ENCODE peak calls at places on chromosomes 12 and 14, in six cellular contexts. One of them, this sample, is unnamed.
A peak's percentile ranks its signal among the peaks of the same experiment; 100 is the strongest.

GRCh38 chr14:35573911-35574310 is 39.9 kb downstream of the INSM2 start:
- DNase-seq in ovary: no peak
- DNase-seq in heart left ventricle: no peak
- DNase-seq in IMR-90: no peak
- DNase-seq in stomach: no peak
- DNase-seq in spleen: no peak
- DNase-seq in this sample: no peak

GRCh38 chr12:38921025-38921677 is 15.8 kb upstream of the CPNE8 start:
- DNase-seq in ovary: no peak
- DNase-seq in stomach: peak; percentile 50
- DNase-seq in heart left ventricle: peak; percentile 49
- DNase-seq in IMR-90: no peak
- DNase-seq in spleen: no peak
- DNase-seq in this sample: peak; percentile 68

GRCh38 chr14:89856871-89857345 is 97.6 kb downstream of the EFCAB11 start:
- DNase-seq in heart left ventricle: no peak
- DNase-seq in IMR-90: peak; percentile 51
- DNase-seq in ovary: no peak
- DNase-seq in stomach: peak; percentile 28
- DNase-seq in spleen: no peak
- DNase-seq in this sample: no peak

GRCh38 chr12:96474206-96474605 is 15.2 kb upstream of the CFAP54 start:
- DNase-seq in spleen: no peak
- DNase-seq in ovary: no peak
- DNase-seq in stomach: no peak
- DNase-seq in IMR-90: no peak
- DNase-seq in heart left ventricle: no peak
- DNase-seq in this sample: no peak

GRCh38 chr14:33352821-33353220 is 414.1 kb downstream of the NPAS3 start:
- DNase-seq in spleen: no peak
- DNase-seq in heart left ventricle: no peak
- DNase-seq in IMR-90: no peak
- DNase-seq in stomach: no peak
- DNase-seq in ovary: no peak
- DNase-seq in this sample: no peak

GRCh38 chr12:111975161-111975931 is 37.6 kb downstream of the TMEM116 start:
- DNase-seq in spleen: no peak
- DNase-seq in IMR-90: peak; percentile 55
- DNase-seq in stomach: no peak
- DNase-seq in ovary: no peak
- DNase-seq in heart left ventricle: no peak
- DNase-seq in this sample: no peak

GRCh38 chr12:108577458-108577857 is 15.1 kb downstream of the ISCU start:
- DNase-seq in ovary: no peak
- DNase-seq in heart left ventricle: no peak
- DNase-seq in IMR-90: no peak
- DNase-seq in stomach: no peak
- DNase-seq in spleen: no peak
- DNase-seq in this sample: no peak

GRCh38 chr12:88122666-88123065 is 19.2 kb downstream of the CEP290 start:
- DNase-seq in IMR-90: no peak
- DNase-seq in ovary: no peak
- DNase-seq in spleen: no peak
- DNase-seq in stomach: no peak
- DNase-seq in heart left ventricle: no peak
- DNase-seq in this sample: no peak

GRCh38 chr12:13099066-13099909 is 4.2 kb downstream of the GSG1 start:
- DNase-seq in stomach: no peak
- DNase-seq in ovary: no peak
- DNase-seq in heart left ventricle: peak; percentile 38
- DNase-seq in spleen: no peak
- DNase-seq in IMR-90: no peak
- DNase-seq in this sample: peak; percentile 35

GRCh38 chr12:28415755-28416154 is 225.5 kb downstream of the CCDC91 start:
- DNase-seq in IMR-90: peak; percentile 85
- DNase-seq in heart left ventricle: no peak
- DNase-seq in spleen: no peak
- DNase-seq in ovary: no peak
- DNase-seq in stomach: no peak
- DNase-seq in this sample: no peak

GRCh38 chr14:92844220-92844619 is 50.1 kb downstream of the GOLGA5 start:
- DNase-seq in IMR-90: no peak
- DNase-seq in stomach: no peak
- DNase-seq in spleen: no peak
- DNase-seq in heart left ventricle: no peak
- DNase-seq in ovary: no peak
- DNase-seq in this sample: no peak

GRCh38 chr12:92938018-92938417 is 8.9 kb upstream of the EEA1 start:
- DNase-seq in spleen: no peak
- DNase-seq in ovary: no peak
- DNase-seq in IMR-90: no peak
- DNase-seq in stomach: no peak
- DNase-seq in heart left ventricle: no peak
- DNase-seq in this sample: no peak

GRCh38 chr14:103879570-103880333 is 32.4 kb upstream of the PPP1R13B start:
- DNase-seq in IMR-90: no peak
- DNase-seq in heart left ventricle: peak; percentile 65
- DNase-seq in ovary: peak; percentile 74
- DNase-seq in stomach: peak; percentile 91
- DNase-seq in spleen: no peak
- DNase-seq in this sample: peak; percentile 95

GRCh38 chr14:58557242-58557641 is 80.5 kb upstream of the DACT1 start:
- DNase-seq in spleen: no peak
- DNase-seq in ovary: no peak
- DNase-seq in heart left ventricle: no peak
- DNase-seq in IMR-90: peak; percentile 44
- DNase-seq in stomach: no peak
- DNase-seq in this sample: no peak

GRCh38 chr12:93857279-93857894 is 180.2 kb downstream of the CRADD start:
- DNase-seq in stomach: no peak
- DNase-seq in spleen: no peak
- DNase-seq in ovary: no peak
- DNase-seq in IMR-90: peak; percentile 84
- DNase-seq in heart left ventricle: no peak
- DNase-seq in this sample: no peak

GRCh38 chr12:106704081-106704480 is 70.4 kb upstream of the RIC8B start:
- DNase-seq in IMR-90: no peak
- DNase-seq in ovary: no peak
- DNase-seq in spleen: no peak
- DNase-seq in stomach: no peak
- DNase-seq in heart left ventricle: no peak
- DNase-seq in this sample: no peak

GRCh38 chr12:68899251-68899771 is 33.7 kb downstream of the CPM start:
- DNase-seq in stomach: peak; percentile 76
- DNase-seq in IMR-90: peak; percentile 59
- DNase-seq in heart left ventricle: no peak
- DNase-seq in spleen: no peak
- DNase-seq in ovary: peak; percentile 54
- DNase-seq in this sample: peak; percentile 86

GRCh38 chr12:104684884-104685283 is 228.1 kb downstream of the CHST11 start:
- DNase-seq in spleen: no peak
- DNase-seq in IMR-90: peak; percentile 67
- DNase-seq in ovary: no peak
- DNase-seq in heart left ventricle: no peak
- DNase-seq in stomach: no peak
- DNase-seq in this sample: no peak

GRCh38 chr14:90388437-90388836 is 8.4 kb upstream of the CALM1 start:
- DNase-seq in spleen: no peak
- DNase-seq in stomach: peak; percentile 40
- DNase-seq in ovary: no peak
- DNase-seq in heart left ventricle: no peak
- DNase-seq in IMR-90: peak; percentile 90
- DNase-seq in this sample: peak; percentile 73

GRCh38 chr14:68172216-68172615 is 352.6 kb downstream of the RAD51B start:
- DNase-seq in stomach: no peak
- DNase-seq in IMR-90: no peak
- DNase-seq in heart left ventricle: no peak
- DNase-seq in ovary: no peak
- DNase-seq in spleen: no peak
- DNase-seq in this sample: no peak

GRCh38 chr14:51302319-51303030 is 62.4 kb downstream of the TMX1 start:
- DNase-seq in spleen: no peak
- DNase-seq in ovary: no peak
- DNase-seq in stomach: no peak
- DNase-seq in IMR-90: no peak
- DNase-seq in heart left ventricle: no peak
- DNase-seq in this sample: no peak

GRCh38 chr14:32657081-32657480 is 281.6 kb upstream of the NPAS3 start:
- DNase-seq in heart left ventricle: no peak
- DNase-seq in spleen: no peak
- DNase-seq in ovary: no peak
- DNase-seq in IMR-90: peak; percentile 61
- DNase-seq in stomach: no peak
- DNase-seq in this sample: peak; percentile 57

GRCh38 chr14:65502676-65503124 is 90.2 kb downstream of the FUT8 start:
- DNase-seq in heart left ventricle: no peak
- DNase-seq in IMR-90: peak; percentile 78
- DNase-seq in stomach: no peak
- DNase-seq in spleen: no peak
- DNase-seq in ovary: no peak
- DNase-seq in this sample: no peak

GRCh38 chr12:5589055-5589454 is 157.1 kb downstream of the NTF3 start:
- DNase-seq in ovary: no peak
- DNase-seq in IMR-90: no peak
- DNase-seq in spleen: no peak
- DNase-seq in heart left ventricle: no peak
- DNase-seq in stomach: no peak
- DNase-seq in this sample: no peak

DNA sequence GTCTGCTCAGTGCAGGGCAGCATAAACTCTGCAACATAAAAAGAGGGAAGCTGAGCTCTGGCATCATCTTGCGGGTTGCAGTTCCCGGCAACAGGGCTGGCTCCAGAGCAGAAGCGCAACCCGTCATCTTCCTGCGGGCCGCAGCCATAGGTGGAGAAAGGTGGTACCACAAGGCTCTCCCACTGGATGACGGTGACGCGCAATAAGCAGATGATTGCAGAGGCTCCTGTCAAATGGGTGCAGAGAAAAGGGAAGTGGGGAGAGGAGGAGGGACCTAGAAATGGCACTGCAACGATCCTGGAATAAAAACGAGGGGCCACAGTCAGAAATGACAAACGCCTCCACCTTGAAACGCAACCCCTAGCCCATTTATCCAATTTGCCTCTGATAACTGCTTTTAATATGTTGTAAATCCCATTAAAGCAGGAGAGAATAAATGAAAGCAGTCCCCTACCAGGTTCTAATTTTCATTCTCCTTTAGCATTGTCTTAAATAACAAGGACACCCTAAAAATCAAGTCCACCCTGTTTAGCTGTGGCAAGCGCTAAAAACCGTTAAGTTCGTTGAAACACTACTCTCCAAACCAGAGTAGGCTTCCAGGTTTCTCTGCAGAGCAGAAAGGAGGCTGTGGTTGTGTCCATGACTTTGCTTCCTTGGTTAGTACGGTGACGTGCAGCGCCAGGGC is 30.9 kb upstream of the TUBA1C start:
- DNase-seq in ovary: peak; percentile 48
- DNase-seq in stomach: peak; percentile 45
- DNase-seq in heart left ventricle: peak; percentile 73
- DNase-seq in spleen: peak; percentile 94
- DNase-seq in IMR-90: no peak
- DNase-seq in this sample: peak; percentile 16
- TF ChIP-seq POLR2A in ovary: no peak
- TF ChIP-seq POLR2A in stomach: no peak
- TF ChIP-seq POLR2A in heart left ventricle: no peak
- TF ChIP-seq POLR2A in spleen: no peak
- TF ChIP-seq POLR2A in IMR-90: no peak
- TF ChIP-seq POLR2A in this sample: peak; percentile 26

DNA sequence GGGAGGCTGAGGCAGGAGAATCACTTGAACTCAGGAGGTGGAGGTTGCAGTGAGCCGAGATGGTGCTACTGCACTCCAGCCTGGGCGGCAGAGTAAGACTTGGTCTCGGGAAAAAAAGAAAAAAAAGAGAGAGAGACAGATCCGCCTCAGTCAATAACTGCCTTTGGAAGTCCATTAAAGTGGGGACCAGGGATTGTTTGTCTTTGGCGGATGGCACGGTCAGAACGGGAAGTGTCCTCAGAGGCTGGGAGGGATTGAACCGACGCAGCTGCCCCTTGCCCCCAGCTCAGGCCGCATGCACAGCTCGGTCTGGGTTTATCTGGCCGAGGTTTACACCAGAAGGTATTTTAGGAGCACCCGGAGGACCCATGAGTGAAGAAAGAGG is 54.4 kb downstream of the TESC start:
- DNase-seq in heart left ventricle: no peak
- DNase-seq in stomach: no peak
- DNase-seq in spleen: no peak
- DNase-seq in ovary: no peak
- DNase-seq in IMR-90: no peak
- DNase-seq in this sample: no peak
- H3K27ac ChIP-seq in heart left ventricle: peak overlapping the region; percentile 68
- H3K27ac ChIP-seq in stomach: no peak overlapping the region
- H3K27ac ChIP-seq in spleen: no peak overlapping the region
- H3K27ac ChIP-seq in ovary: no peak overlapping the region
- H3K27ac ChIP-seq in IMR-90: no peak overlapping the region
- H3K27ac ChIP-seq in this sample: no peak overlapping the region

GRCh38 chr12:110108309-110109036 is 15.7 kb upstream of the IFT81 start:
- DNase-seq in IMR-90: no peak
- DNase-seq in ovary: no peak
- DNase-seq in spleen: no peak
- DNase-seq in heart left ventricle: no peak
- DNase-seq in stomach: no peak
- DNase-seq in this sample: no peak
- H3K4me3 ChIP-seq in IMR-90: no peak overlapping the region
- H3K4me3 ChIP-seq in ovary: no peak overlapping the region
- H3K4me3 ChIP-seq in spleen: no peak overlapping the region
- H3K4me3 ChIP-seq in heart left ventricle: no peak overlapping the region
- H3K4me3 ChIP-seq in stomach: no peak overlapping the region
- H3K4me3 ChIP-seq in this sample: no peak overlapping the region

DNA sequence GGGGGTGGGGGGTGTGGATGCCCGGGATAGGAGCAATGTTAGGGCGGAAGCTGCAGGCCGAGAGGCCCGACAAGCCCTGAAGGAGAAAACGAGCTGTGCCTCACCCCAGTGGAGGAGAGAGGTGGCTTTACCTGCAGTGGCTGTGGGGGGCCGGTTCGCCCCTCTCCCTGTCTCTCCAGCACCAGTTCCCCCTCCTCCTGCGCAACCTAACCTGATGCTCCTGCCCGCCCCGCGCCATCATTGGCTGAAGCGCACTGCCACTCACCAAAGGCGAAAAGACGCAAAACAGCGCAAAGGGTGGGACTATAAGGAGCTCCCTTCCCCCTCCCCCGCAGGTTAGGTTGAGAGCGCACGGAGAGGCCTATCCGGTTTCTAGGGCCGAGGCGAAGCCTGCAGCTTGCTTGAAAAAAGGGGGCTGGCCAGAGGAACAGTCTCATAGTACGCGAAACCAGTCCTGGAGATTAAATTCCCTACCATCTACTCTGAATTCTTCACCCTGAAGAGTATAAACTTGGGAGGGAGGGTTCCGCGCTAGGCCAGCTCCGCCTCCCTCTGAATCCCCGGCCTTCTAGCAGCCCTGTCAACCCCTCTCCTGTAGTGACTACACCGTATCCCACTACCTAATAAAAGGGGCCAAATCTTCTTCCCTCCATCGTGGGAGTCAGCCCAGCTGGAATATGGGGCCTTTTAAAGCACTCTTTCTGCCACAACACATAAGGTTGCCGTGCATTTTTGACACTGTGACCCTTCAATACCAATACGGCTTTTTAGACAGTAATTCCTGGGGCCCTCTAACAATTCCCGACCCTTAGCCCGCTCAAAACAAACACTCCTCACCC is 18.6 kb downstream of the CHD8 start:
- DNase-seq in heart left ventricle: peak; percentile 100
- DNase-seq in ovary: peak; percentile 99
- DNase-seq in IMR-90: peak; percentile 99
- DNase-seq in stomach: peak; percentile 98
- DNase-seq in spleen: peak; percentile 99
- DNase-seq in this sample: peak; percentile 99
- TF ChIP-seq POLR2A in heart left ventricle: no peak
- TF ChIP-seq POLR2A in ovary: peak; percentile 44
- TF ChIP-seq POLR2A in IMR-90: no peak
- TF ChIP-seq POLR2A in stomach: no peak
- TF ChIP-seq POLR2A in spleen: no peak
- TF ChIP-seq POLR2A in this sample: peak; percentile 64